ENCODE peak calls at places on chromosomes 11 and 22, in nine cellular contexts. One of them, this sample, is unnamed.

GRCh38 chr22:38843716-38844660 is at the start of gene NPTXR:
- DNase-seq in endodermal cell: peak; percentile 83
- DNase-seq in psoas muscle: peak; percentile 76
- DNase-seq in prostate gland: peak; percentile 58
- DNase-seq in aorta: peak; percentile 73
- DNase-seq in kidney: no peak
- DNase-seq in left ventricle myocardium inferior: peak; percentile 54
- DNase-seq in iPS DF 6.9: no peak
- DNase-seq in PC-9: no peak
- DNase-seq in this sample: no peak

GRCh38 chr22:50001388-50002231 is 11.0 kb downstream of the IL17REL start:
- DNase-seq in endodermal cell: peak; percentile 45
- DNase-seq in psoas muscle: no peak
- DNase-seq in prostate gland: no peak
- DNase-seq in aorta: no peak
- DNase-seq in kidney: no peak
- DNase-seq in left ventricle myocardium inferior: no peak
- DNase-seq in iPS DF 6.9: no peak
- DNase-seq in PC-9: no peak
- DNase-seq in this sample: no peak

GRCh38 chr11:126090452-126090851 is 27.8 kb upstream of the CDON start:
- DNase-seq in endodermal cell: no peak
- DNase-seq in psoas muscle: no peak
- DNase-seq in prostate gland: no peak
- DNase-seq in aorta: no peak
- DNase-seq in kidney: no peak
- DNase-seq in left ventricle myocardium inferior: no peak
- DNase-seq in iPS DF 6.9: no peak
- DNase-seq in PC-9: no peak
- DNase-seq in this sample: no peak

GRCh38 chr11:71188073-71188472 is 64.3 kb downstream of the SHANK2 start:
- DNase-seq in endodermal cell: no peak
- DNase-seq in psoas muscle: no peak
- DNase-seq in prostate gland: no peak
- DNase-seq in aorta: peak; percentile 13
- DNase-seq in kidney: peak; percentile 37
- DNase-seq in left ventricle myocardium inferior: no peak
- DNase-seq in iPS DF 6.9: no peak
- DNase-seq in PC-9: no peak
- DNase-seq in this sample: no peak

GRCh38 chr11:5476184-5476819 is 12.2 kb upstream of the OR52D1 start:
- DNase-seq in endodermal cell: peak; percentile 79
- DNase-seq in psoas muscle: no peak
- DNase-seq in prostate gland: peak; percentile 13
- DNase-seq in aorta: peak; percentile 53
- DNase-seq in kidney: no peak
- DNase-seq in left ventricle myocardium inferior: no peak
- DNase-seq in iPS DF 6.9: peak; percentile 20
- DNase-seq in PC-9: no peak
- DNase-seq in this sample: no peak

GRCh38 chr11:112652786-112653390 is 308.3 kb upstream of the NCAM1 start:
- DNase-seq in endodermal cell: no peak
- DNase-seq in psoas muscle: no peak
- DNase-seq in prostate gland: no peak
- DNase-seq in aorta: no peak
- DNase-seq in kidney: no peak
- DNase-seq in left ventricle myocardium inferior: no peak
- DNase-seq in iPS DF 6.9: no peak
- DNase-seq in PC-9: peak; percentile 48
- DNase-seq in this sample: no peak

GRCh38 chr11:14101388-14101787 is 138.9 kb downstream of the SPON1 start:
- DNase-seq in endodermal cell: no peak
- DNase-seq in psoas muscle: no peak
- DNase-seq in prostate gland: no peak
- DNase-seq in aorta: no peak
- DNase-seq in kidney: no peak
- DNase-seq in left ventricle myocardium inferior: no peak
- DNase-seq in iPS DF 6.9: no peak
- DNase-seq in PC-9: no peak
- DNase-seq in this sample: no peak

GRCh38 chr11:44270403-44271192 is 39.3 kb downstream of the ALX4 start:
- DNase-seq in endodermal cell: no peak
- DNase-seq in psoas muscle: no peak
- DNase-seq in prostate gland: no peak
- DNase-seq in aorta: no peak
- DNase-seq in kidney: no peak
- DNase-seq in left ventricle myocardium inferior: no peak
- DNase-seq in iPS DF 6.9: no peak
- DNase-seq in PC-9: no peak
- DNase-seq in this sample: no peak

GRCh38 chr22:39214383-39215069 is 30.3 kb downstream of the PDGFB start:
- DNase-seq in endodermal cell: peak; percentile 82
- DNase-seq in psoas muscle: no peak
- DNase-seq in prostate gland: peak; percentile 32
- DNase-seq in aorta: peak; percentile 20
- DNase-seq in kidney: peak; percentile 68
- DNase-seq in left ventricle myocardium inferior: no peak
- DNase-seq in iPS DF 6.9: no peak
- DNase-seq in PC-9: peak; percentile 99
- DNase-seq in this sample: no peak

GRCh38 chr11:27412192-27412691 is 49.2 kb upstream of the CCDC34 start:
- DNase-seq in endodermal cell: no peak
- DNase-seq in psoas muscle: no peak
- DNase-seq in prostate gland: no peak
- DNase-seq in aorta: no peak
- DNase-seq in kidney: no peak
- DNase-seq in left ventricle myocardium inferior: no peak
- DNase-seq in iPS DF 6.9: no peak
- DNase-seq in PC-9: no peak
- DNase-seq in this sample: no peak

GRCh38 chr11:89436071-89436470 is 55.1 kb downstream of the NOX4 start:
- DNase-seq in endodermal cell: peak; percentile 38
- DNase-seq in psoas muscle: peak; percentile 15
- DNase-seq in prostate gland: no peak
- DNase-seq in aorta: peak; percentile 34
- DNase-seq in kidney: no peak
- DNase-seq in left ventricle myocardium inferior: no peak
- DNase-seq in iPS DF 6.9: no peak
- DNase-seq in PC-9: no peak
- DNase-seq in this sample: no peak

GRCh38 chr11:6703247-6704063 is 20.3 kb upstream of the MRPL17 start:
- DNase-seq in endodermal cell: peak; percentile 81
- DNase-seq in psoas muscle: no peak
- DNase-seq in prostate gland: peak; percentile 48
- DNase-seq in aorta: peak; percentile 64
- DNase-seq in kidney: no peak
- DNase-seq in left ventricle myocardium inferior: peak; percentile 26
- DNase-seq in iPS DF 6.9: peak; percentile 22
- DNase-seq in PC-9: peak; percentile 48
- DNase-seq in this sample: peak; percentile 66

GRCh38 chr11:44566952-44567875 is 1.8 kb downstream of the CD82 start:
- DNase-seq in endodermal cell: peak; percentile 49
- DNase-seq in psoas muscle: no peak
- DNase-seq in prostate gland: no peak
- DNase-seq in aorta: no peak
- DNase-seq in kidney: no peak
- DNase-seq in left ventricle myocardium inferior: no peak
- DNase-seq in iPS DF 6.9: no peak
- DNase-seq in PC-9: no peak
- DNase-seq in this sample: no peak

GRCh38 chr11:92794783-92795182 is 174.7 kb upstream of the MTNR1B start:
- DNase-seq in endodermal cell: no peak
- DNase-seq in psoas muscle: no peak
- DNase-seq in prostate gland: no peak
- DNase-seq in aorta: no peak
- DNase-seq in kidney: no peak
- DNase-seq in left ventricle myocardium inferior: no peak
- DNase-seq in iPS DF 6.9: no peak
- DNase-seq in PC-9: no peak
- DNase-seq in this sample: no peak

GRCh38 chr11:92790376-92790775 is 179.1 kb upstream of the MTNR1B start:
- DNase-seq in endodermal cell: no peak
- DNase-seq in psoas muscle: no peak
- DNase-seq in prostate gland: no peak
- DNase-seq in aorta: no peak
- DNase-seq in kidney: no peak
- DNase-seq in left ventricle myocardium inferior: no peak
- DNase-seq in iPS DF 6.9: no peak
- DNase-seq in PC-9: no peak
- DNase-seq in this sample: no peak

GRCh38 chr11:92789761-92790160 is 179.7 kb upstream of the MTNR1B start:
- DNase-seq in endodermal cell: no peak
- DNase-seq in psoas muscle: no peak
- DNase-seq in prostate gland: no peak
- DNase-seq in aorta: no peak
- DNase-seq in kidney: no peak
- DNase-seq in left ventricle myocardium inferior: no peak
- DNase-seq in iPS DF 6.9: no peak
- DNase-seq in PC-9: no peak
- DNase-seq in this sample: no peak

GRCh38 chr11:92791886-92792285 is 177.6 kb upstream of the MTNR1B start:
- DNase-seq in endodermal cell: no peak
- DNase-seq in psoas muscle: no peak
- DNase-seq in prostate gland: no peak
- DNase-seq in aorta: no peak
- DNase-seq in kidney: no peak
- DNase-seq in left ventricle myocardium inferior: no peak
- DNase-seq in iPS DF 6.9: no peak
- DNase-seq in PC-9: no peak
- DNase-seq in this sample: no peak

DNA sequence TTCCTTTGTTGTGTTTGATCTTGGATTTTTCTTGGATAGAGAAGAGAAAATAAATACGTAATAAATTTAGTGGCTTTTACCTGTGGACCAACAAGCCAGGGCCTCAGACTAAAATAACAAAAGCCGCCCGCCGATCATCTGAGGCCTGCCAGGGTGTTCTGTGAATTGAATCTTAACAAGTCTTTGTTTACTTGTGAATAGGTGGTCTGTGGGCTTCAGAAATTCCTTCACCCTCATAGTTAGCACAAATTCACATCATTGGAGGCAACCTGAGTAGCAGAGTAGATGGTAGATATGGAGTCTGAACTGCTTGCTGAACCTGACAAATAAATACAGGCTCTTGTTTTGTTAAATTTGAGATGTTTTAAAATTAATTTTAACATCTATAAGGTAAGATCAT is 176.3 kb upstream of the MTNR1B start:
- DNase-seq in endodermal cell: peak; percentile 78
- DNase-seq in psoas muscle: no peak
- DNase-seq in prostate gland: no peak
- DNase-seq in aorta: no peak
- DNase-seq in kidney: no peak
- DNase-seq in left ventricle myocardium inferior: no peak
- DNase-seq in iPS DF 6.9: peak; percentile 31
- DNase-seq in PC-9: no peak
- DNase-seq in this sample: no peak
- H3K4me3 ChIP-seq in endodermal cell: no peak overlapping the region
- H3K4me3 ChIP-seq in psoas muscle: no peak overlapping the region
- H3K4me3 ChIP-seq in prostate gland: no peak overlapping the region
- H3K4me3 ChIP-seq in aorta: no peak overlapping the region
- H3K4me3 ChIP-seq in kidney: no peak overlapping the region
- H3K4me3 ChIP-seq in left ventricle myocardium inferior: no peak overlapping the region
- H3K4me3 ChIP-seq in iPS DF 6.9: no peak overlapping the region
- H3K4me3 ChIP-seq in PC-9: no peak overlapping the region
- H3K4me3 ChIP-seq in this sample: no peak overlapping the region

DNA sequence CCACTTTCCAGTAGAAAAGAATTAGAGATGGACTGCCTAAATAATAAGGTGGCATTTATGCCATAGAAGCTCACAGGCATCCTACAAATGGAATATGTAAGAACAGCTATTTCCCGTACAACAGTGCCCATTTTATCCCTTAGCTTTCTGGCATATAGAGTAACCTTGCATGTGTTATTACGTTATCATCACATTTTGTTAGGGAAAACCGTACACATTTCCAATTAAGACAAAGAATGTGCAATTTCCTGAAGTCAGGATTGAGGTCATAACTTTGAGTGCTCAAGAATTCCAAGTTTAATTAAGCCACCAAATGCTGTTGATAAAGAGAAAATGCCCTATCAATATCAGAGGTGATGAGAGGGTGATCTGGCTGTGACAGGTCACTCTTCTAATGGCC is 58.9 kb downstream of the LDLRAD3 start:
- DNase-seq in endodermal cell: no peak
- DNase-seq in psoas muscle: no peak
- DNase-seq in prostate gland: no peak
- DNase-seq in aorta: no peak
- DNase-seq in kidney: no peak
- DNase-seq in left ventricle myocardium inferior: no peak
- DNase-seq in iPS DF 6.9: no peak
- DNase-seq in PC-9: no peak
- DNase-seq in this sample: no peak
- H3K4me1 ChIP-seq in endodermal cell: peaks cover 4% of the 10 kb centered on the region
- H3K4me1 ChIP-seq in psoas muscle: peaks cover 8% of the 10 kb centered on the region
- H3K4me1 ChIP-seq in prostate gland: peaks cover 4% of the 10 kb centered on the region
- H3K4me1 ChIP-seq in aorta: no peaks in the 10 kb centered on the region
- H3K4me1 ChIP-seq in kidney: peaks cover 2% of the 10 kb centered on the region
- H3K4me1 ChIP-seq in left ventricle myocardium inferior: peaks cover 4% of the 10 kb centered on the region
- H3K4me1 ChIP-seq in iPS DF 6.9: peaks cover 8% of the 10 kb centered on the region
- H3K4me1 ChIP-seq in PC-9: peaks cover 26% of the 10 kb centered on the region
- H3K4me1 ChIP-seq in this sample: no peaks in the 10 kb centered on the region

GRCh38 chr11:129637983-129638776 is 177.5 kb upstream of the TMEM45B start:
- DNase-seq in endodermal cell: no peak
- DNase-seq in psoas muscle: no peak
- DNase-seq in prostate gland: no peak
- DNase-seq in aorta: no peak
- DNase-seq in kidney: no peak
- DNase-seq in left ventricle myocardium inferior: no peak
- DNase-seq in iPS DF 6.9: no peak
- DNase-seq in PC-9: no peak
- DNase-seq in this sample: no peak
- H3K27ac ChIP-seq in endodermal cell: no peak overlapping the region
- H3K27ac ChIP-seq in psoas muscle: no peak overlapping the region
- H3K27ac ChIP-seq in prostate gland: no peak overlapping the region
- H3K27ac ChIP-seq in aorta: no peak overlapping the region
- H3K27ac ChIP-seq in kidney: no peak overlapping the region
- H3K27ac ChIP-seq in left ventricle myocardium inferior: no peak overlapping the region
- H3K27ac ChIP-seq in iPS DF 6.9: no peak overlapping the region
- H3K27ac ChIP-seq in PC-9: peak overlapping the region; percentile 92
- H3K27ac ChIP-seq in this sample: no peak overlapping the region

DNA sequence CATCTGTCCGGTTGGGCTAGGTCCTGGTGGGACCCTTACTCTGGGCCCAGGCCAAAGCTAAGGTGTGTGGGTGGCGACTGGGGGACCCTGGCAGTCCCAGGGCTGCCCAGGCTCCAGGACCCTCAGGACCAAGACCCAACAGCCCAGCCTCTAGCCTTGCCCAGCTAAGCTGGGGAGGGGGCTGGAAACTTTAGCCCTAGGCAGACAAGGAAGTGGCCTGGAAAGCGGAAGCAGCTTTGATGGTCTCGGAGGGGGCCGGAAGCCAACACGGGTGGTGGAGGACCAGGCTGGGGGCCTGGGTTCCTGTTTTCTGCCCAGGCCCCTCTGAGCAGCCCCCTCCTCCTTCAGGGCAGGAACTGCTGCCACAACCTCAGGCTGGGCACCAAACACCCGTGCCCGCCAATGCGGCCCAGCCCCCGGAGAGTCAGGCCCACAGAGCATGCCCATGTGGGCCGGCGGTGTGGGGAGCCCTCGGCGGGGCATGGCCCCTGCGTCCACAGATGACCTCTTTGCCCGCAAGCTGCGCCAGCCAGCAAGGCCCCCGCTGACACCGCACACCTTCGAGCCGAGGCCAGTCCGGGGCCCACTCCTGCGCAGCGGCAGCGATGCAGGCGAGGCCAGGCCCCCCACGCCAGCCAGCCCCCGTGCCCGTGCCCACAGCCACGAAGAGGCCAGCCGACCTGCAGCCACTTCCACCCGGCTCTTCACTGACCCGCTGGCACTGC is 2.7 kb downstream of the SIPA1 start:
- DNase-seq in endodermal cell: no peak
- DNase-seq in psoas muscle: no peak
- DNase-seq in prostate gland: no peak
- DNase-seq in aorta: peak; percentile 88
- DNase-seq in kidney: peak; percentile 85
- DNase-seq in left ventricle myocardium inferior: peak; percentile 64
- DNase-seq in iPS DF 6.9: no peak
- DNase-seq in PC-9: peak; percentile 13
- DNase-seq in this sample: no peak
- H3K4me3 ChIP-seq in endodermal cell: no peak overlapping the region
- H3K4me3 ChIP-seq in psoas muscle: peak overlapping the region; percentile 78
- H3K4me3 ChIP-seq in prostate gland: no peak overlapping the region
- H3K4me3 ChIP-seq in aorta: no peak overlapping the region
- H3K4me3 ChIP-seq in kidney: no peak overlapping the region
- H3K4me3 ChIP-seq in left ventricle myocardium inferior: peak overlapping the region; percentile 81
- H3K4me3 ChIP-seq in iPS DF 6.9: no peak overlapping the region
- H3K4me3 ChIP-seq in PC-9: no peak overlapping the region
- H3K4me3 ChIP-seq in this sample: no peak overlapping the region

This sample was measured in right atrium auricular region.